ENCODE peak calls at places on chromosomes 3 and 15, in ten cellular contexts. B is tibial nerve; D is mammary epithelial cell; F is A172; G is HCT116; R is activated CD4-positive, alpha-beta T cell treated with anti-CD3 and anti-CD28 coated beads for 1 hour; H is lower lobe of right lung; W is dorsolateral prefrontal cortex; O is ureter; J is activated gamma-delta T cell treated with Interleukin-2 at 50 U/mL for 16 hours. T is an unnamed sample.
A peak's percentile ranks its signal among the peaks of the same experiment; 100 is the strongest.

GRCh38 chr15:83106994-83107840 is at the start of gene TM6SF1:
- DNase-seq in G (no peak), H (peak; percentile 64), R (no peak), D (no peak), B (no peak), O (no peak), W (no peak), J (peak; percentile 6), F (no peak), T (no peak)

GRCh38 chr15:67805871-67806538 is 19.3 kb upstream of the SKOR1 start:
- DNase-seq in R (no peak), J (no peak), O (no peak), F (no peak), H (no peak), W (peak; percentile 15), D (no peak), B (no peak), G (no peak), T (no peak)

GRCh38 chr3:115436767-115437301 is 186.5 kb upstream of the GAP43 start:
- DNase-seq in H (no peak), W (no peak), F (peak; percentile 97), G (peak; percentile 24), D (peak; percentile 97), B (no peak), O (no peak), R (no peak), J (no peak), T (no peak)

GRCh38 chr15:82548700-82549099 is 8.4 kb upstream of the RPS17 start:
- DNase-seq in R (no peak), G (no peak), H (no peak), W (no peak), D (no peak), B (no peak), F (no peak), J (no peak), O (no peak), T (no peak)

GRCh38 chr3:178302966-178303930 is 233.0 kb upstream of the KCNMB2 start:
- DNase-seq in O (no peak), D (peak; percentile 52), F (no peak), W (no peak), G (no peak), J (no peak), H (no peak), B (no peak), R (no peak), T (no peak)

GRCh38 chr3:30073622-30074021 is 532.8 kb upstream of the TGFBR2 start:
- DNase-seq in O (no peak), D (peak; percentile 61), B (no peak), G (peak; percentile 4), H (no peak), W (no peak), R (no peak), F (peak; percentile 11), J (no peak), T (no peak)

GRCh38 chr3:129315386-129315991 is 36.8 kb downstream of the HMCES start:
- DNase-seq in W (peak; percentile 36), R (no peak), D (peak; percentile 35), O (no peak), J (peak; percentile 17), G (no peak), B (no peak), H (peak; percentile 76), F (no peak), T (peak; percentile 30)

GRCh38 chr15:74293021-74293810 is 57.1 kb downstream of the CCDC33 start:
- DNase-seq in D (no peak), O (no peak), G (no peak), F (no peak), W (no peak), B (no peak), J (no peak), R (no peak), H (no peak), T (no peak)

GRCh38 chr3:169923189-169923588 is 11.8 kb downstream of the SAMD7 start:
- DNase-seq in W (no peak), H (no peak), B (peak; percentile 20), J (no peak), R (no peak), F (no peak), G (no peak), O (peak; percentile 48), D (no peak), T (no peak)

GRCh38 chr3:128804017-128804816 is 75.2 kb upstream of the ACAD9 start:
- DNase-seq in O (no peak), G (no peak), D (no peak), J (peak; percentile 46), B (no peak), W (no peak), H (no peak), R (no peak), F (peak; percentile 40), T (peak; percentile 80)

GRCh38 chr3:130760922-130761321 is 14.3 kb upstream of the PIK3R4 start:
- DNase-seq in R (no peak), G (no peak), O (no peak), J (no peak), F (peak; percentile 63), D (peak; percentile 93), W (no peak), H (no peak), B (no peak), T (no peak)

GRCh38 chr3:122745365-122746021 is 48.1 kb downstream of the HSPBAP1 start:
- DNase-seq in R (no peak), F (peak; percentile 45), J (no peak), H (no peak), W (no peak), D (peak; percentile 81), O (no peak), B (no peak), G (no peak), T (no peak)

GRCh38 chr15:65833501-65834220 is 35.6 kb upstream of the RAB11A start:
- DNase-seq in H (no peak), O (no peak), D (no peak), W (no peak), F (no peak), G (no peak), B (no peak), J (peak; percentile 34), R (no peak), T (no peak)

GRCh38 chr3:67083277-67083676 is 85.2 kb downstream of the KBTBD8 start:
- DNase-seq in O (no peak), F (peak; percentile 87), G (no peak), W (no peak), D (peak; percentile 34), J (peak; percentile 30), B (no peak), H (no peak), R (no peak), T (peak; percentile 74)

GRCh38 chr15:64532921-64533320 is 72.5 kb downstream of the ZNF609 start:
- DNase-seq in J (no peak), B (no peak), D (no peak), R (no peak), G (no peak), H (peak; percentile 69), F (no peak), W (no peak), O (no peak), T (no peak)

GRCh38 chr15:73442968-73443367 is at the start of gene REC114:
- DNase-seq in O (no peak), D (no peak), R (no peak), W (no peak), H (no peak), F (no peak), B (no peak), J (no peak), G (no peak), T (no peak)

GRCh38 chr3:26004205-26004604 is 214.3 kb downstream of the OXSM start:
- DNase-seq in B (no peak), J (no peak), O (no peak), F (no peak), D (no peak), G (no peak), H (no peak), W (no peak), R (no peak), T (no peak)

GRCh38 chr15:87597346-87598052 is 659.0 kb downstream of the NTRK3 start:
- DNase-seq in F (peak; percentile 56), G (no peak), R (no peak), D (no peak), W (no peak), B (no peak), J (peak; percentile 7), O (no peak), H (no peak), T (peak; percentile 50)

GRCh38 chr15:77739591-77740378 is 107.1 kb upstream of the LINGO1 start:
- DNase-seq in B (no peak), J (no peak), O (no peak), W (no peak), F (no peak), G (no peak), H (no peak), R (no peak), D (no peak), T (no peak)

GRCh38 chr15:79168922-79169322 is 78.3 kb upstream of the RASGRF1 start:
- DNase-seq in O (no peak), F (peak; percentile 64), H (no peak), W (peak; percentile 60), J (no peak), B (no peak), G (peak; percentile 61), D (peak; percentile 36), R (no peak), T (no peak)

GRCh38 chr3:17290894-17291293 is 406.1 kb downstream of the PLCL2 start:
- DNase-seq in D (peak; percentile 54), J (no peak), B (no peak), F (no peak), G (no peak), O (no peak), H (no peak), W (no peak), R (no peak), T (no peak)

GRCh38 chr3:169772530-169772950 is 656 bp upstream of the MYNN start:
- DNase-seq in D (peak; percentile 81), O (peak; percentile 84), R (no peak), W (peak; percentile 74), B (peak; percentile 50), H (peak; percentile 79), J (no peak), F (peak; percentile 80), G (peak; percentile 75), T (no peak)

GRCh38 chr15:83292317-83292716 is 7.9 kb upstream of the BNC1 start:
- DNase-seq in H (no peak), D (peak; percentile 92), G (no peak), F (no peak), J (no peak), O (no peak), W (no peak), R (no peak), B (no peak), T (no peak)

GRCh38 chr3:15633766-15634588 is 32.4 kb downstream of the BTD start:
- DNase-seq in R (no peak), F (peak; percentile 71), W (no peak), H (no peak), D (peak; percentile 23), O (no peak), G (no peak), J (no peak), B (no peak), T (no peak)

GRCh38 chr15:88830016-88830415 is 26.8 kb downstream of the ACAN start:
- DNase-seq in O (no peak), J (no peak), D (no peak), W (no peak), G (no peak), F (no peak), B (no peak), H (no peak), R (no peak), T (no peak)

GRCh38 chr3:64104691-64105101 is 81.4 kb upstream of the PSMD6 start:
- DNase-seq in W (no peak), J (no peak), G (no peak), R (no peak), B (no peak), H (no peak), O (no peak), F (no peak), D (peak; percentile 96), T (no peak)

GRCh38 chr3:184727357-184728060 is 15.6 kb upstream of the MAGEF1 start:
- DNase-seq in R (no peak), J (peak; percentile 42), G (peak; percentile 81), D (peak; percentile 82), F (peak; percentile 82), B (peak; percentile 40), W (peak; percentile 51), O (no peak), H (no peak), T (peak; percentile 28)

GRCh38 chr3:57041674-57042073 is 18.8 kb upstream of the SPATA12 start:
- DNase-seq in J (no peak), R (no peak), B (no peak), F (no peak), H (no peak), D (no peak), W (no peak), O (no peak), G (no peak), T (no peak)